ENCODE peak calls at places on chromosomes 3 and 15, in nine cellular contexts. G is HFFc6; Z is mucosa of gallbladder; Y is sciatic nerve; I is cardiac fibroblast; F is amygdala; U is activated T-helper 9 cell treated with anti-CD3 and anti-CD28 coated beads, Interleukin-2, amount 50 U/mL, for 16 hours; N is renal cortical epithelial cell; T is stimulated activated CD8-positive, alpha-beta memory T cell treated with anti-CD3 and anti-CD28 coated beads, Interleukin-2, amount 100 ng/mL, for 48 hours. L is an unnamed sample.

GRCh38 chr15:78209646-78210348 is 24.6 kb downstream of the ACSBG1 start:
- DNase-seq in I (no peak), T (no peak), Z (peak; percentile 78), F (no peak), N (peak; percentile 15), G (no peak), U (no peak), Y (peak; percentile 56), L (no peak)

GRCh38 chr3:152156880-152157279 is 111.8 kb upstream of the MBNL1 start:
- DNase-seq in F (no peak), N (no peak), T (no peak), I (no peak), G (no peak), U (no peak), Z (no peak), Y (no peak), L (no peak)

GRCh38 chr15:28107894-28108255 is 8.8 kb upstream of the OCA2 start:
- DNase-seq in I (no peak), U (no peak), N (no peak), F (no peak), T (no peak), Y (no peak), Z (no peak), G (no peak), L (no peak)

GRCh38 chr3:15269091-15269989 is 63.0 kb downstream of the SH3BP5 start:
- DNase-seq in I (peak; percentile 96), G (peak; percentile 98), U (peak; percentile 88), Z (peak; percentile 71), T (peak; percentile 67), N (peak; percentile 85), Y (peak; percentile 91), F (peak; percentile 86), L (peak; percentile 69)

GRCh38 chr3:57068437-57069089 is 8.1 kb downstream of the SPATA12 start:
- DNase-seq in I (peak; percentile 85), U (no peak), N (peak; percentile 99), Y (peak; percentile 63), Z (peak; percentile 63), F (no peak), G (peak; percentile 51), T (no peak), L (peak; percentile 31)

GRCh38 chr3:2303567-2303966 is 204.9 kb downstream of the CNTN4 start:
- DNase-seq in N (peak; percentile 40), F (no peak), I (no peak), T (no peak), Z (peak; percentile 20), G (no peak), Y (no peak), U (no peak), L (no peak)

GRCh38 chr3:171838218-171838720 is 4.9 kb upstream of the TMEM212 start:
- DNase-seq in N (peak; percentile 55), U (no peak), G (peak; percentile 73), Z (peak; percentile 49), T (no peak), I (peak; percentile 93), Y (peak; percentile 73), F (peak; percentile 26), L (no peak)

GRCh38 chr3:66723231-66723630 is 222.4 kb upstream of the LRIG1 start:
- DNase-seq in F (no peak), Y (no peak), G (no peak), I (no peak), Z (no peak), T (no peak), N (no peak), U (no peak), L (no peak)

GRCh38 chr15:70091649-70092461 is 5.9 kb downstream of the TLE3 start:
- DNase-seq in F (peak; percentile 35), U (no peak), N (peak; percentile 91), Z (peak; percentile 33), G (no peak), T (no peak), Y (no peak), I (no peak), L (no peak)

GRCh38 chr3:159852821-159853505 is 135.7 kb upstream of the IL12A start:
- DNase-seq in N (peak; percentile 78), I (peak; percentile 58), Y (peak; percentile 67), T (no peak), F (no peak), U (no peak), G (peak; percentile 27), Z (no peak), L (no peak)

GRCh38 chr15:99021027-99021624 is 13.5 kb upstream of the PGPEP1L start:
- DNase-seq in N (no peak), Z (no peak), G (no peak), T (no peak), U (no peak), Y (no peak), I (no peak), F (no peak), L (no peak)

GRCh38 chr15:39801641-39802309 is 19.1 kb upstream of the FSIP1 start:
- DNase-seq in Y (no peak), F (no peak), I (no peak), T (no peak), U (no peak), N (no peak), G (no peak), Z (no peak), L (no peak)

GRCh38 chr3:102979682-102980378 is 545.0 kb downstream of the ZPLD1 start:
- DNase-seq in T (no peak), I (peak; percentile 95), U (no peak), G (peak; percentile 43), Z (peak; percentile 88), F (no peak), N (peak; percentile 99), Y (peak; percentile 84), L (peak; percentile 73)

GRCh38 chr15:70291295-70291694 is 193.6 kb upstream of the TLE3 start:
- DNase-seq in Z (no peak), Y (no peak), F (no peak), G (no peak), N (no peak), I (no peak), T (no peak), U (no peak), L (no peak)

GRCh38 chr3:105904251-105904650 is 35.4 kb upstream of the CBLB start:
- DNase-seq in Y (no peak), T (no peak), Z (no peak), I (peak; percentile 36), F (no peak), U (no peak), G (no peak), N (no peak), L (no peak)

GRCh38 chr3:11624161-11624560 is 19.6 kb downstream of the VGLL4 start:
- DNase-seq in I (peak; percentile 41), N (no peak), G (peak; percentile 26), U (peak; percentile 40), T (peak; percentile 41), F (no peak), Z (no peak), Y (no peak), L (no peak)

GRCh38 chr15:37880009-37880834 is 54.2 kb upstream of the TMCO5A start:
- DNase-seq in G (peak; percentile 53), I (peak; percentile 78), F (peak; percentile 1), U (no peak), N (peak; percentile 68), Z (no peak), T (no peak), Y (no peak), L (no peak)

GRCh38 chr3:179136195-179136594 is 12.0 kb upstream of the PIK3CA start:
- DNase-seq in G (no peak), F (no peak), Z (no peak), I (no peak), T (no peak), U (no peak), N (no peak), Y (no peak), L (no peak)

GRCh38 chr3:140588558-140588957 is 89.3 kb upstream of the TRIM42 start:
- DNase-seq in G (no peak), F (no peak), T (no peak), U (no peak), N (no peak), I (no peak), Y (no peak), Z (no peak), L (no peak)

GRCh38 chr15:64949383-64950141 is 37.9 kb downstream of the ANKDD1A start:
- DNase-seq in Y (no peak), I (no peak), N (no peak), U (no peak), F (no peak), Z (no peak), G (no peak), T (no peak), L (no peak)

GRCh38 chr3:156132313-156132712 is 11.9 kb downstream of the KCNAB1 start:
- DNase-seq in F (peak; percentile 11), N (no peak), T (no peak), U (no peak), Y (no peak), I (no peak), Z (no peak), G (no peak), L (no peak)